ENCODE peak calls at places on chromosomes 4 and X, in five cellular contexts. N is neuronal stem cell, J is mesenchymal stem cell, U is trophoblast cell, R is H1. M is an unnamed sample.

GRCh38 chr4:153204247-153205027 is at the start of gene TRIM2:
- DNase-seq in J (peak; percentile 93), R (no peak), N (no peak), U (no peak), M (peak; percentile 88)

GRCh38 chr4:150415213-150415612 is 166.7 kb upstream of the MAB21L2 start:
- DNase-seq in R (no peak), J (peak; percentile 5), U (no peak), N (no peak), M (no peak)

GRCh38 chrX:15815779-15816452 is 25.6 kb downstream of the ZRSR2 start:
- DNase-seq in R (no peak), U (peak; percentile 55), N (peak; percentile 3), J (peak; percentile 50), M (peak; percentile 60)

GRCh38 chr4:159052315-159052714 is 50.6 kb upstream of the RAPGEF2 start:
- DNase-seq in R (no peak), N (no peak), U (no peak), J (no peak), M (no peak)

GRCh38 chr4:185950891-185951290 is 118.1 kb upstream of the TLR3 start:
- DNase-seq in N (no peak), U (peak; percentile 47), J (no peak), R (no peak), M (no peak)

GRCh38 chr4:138348055-138348454 is 105.9 kb upstream of the SLC7A11 start:
- DNase-seq in J (no peak), N (no peak), U (no peak), R (no peak), M (no peak)

GRCh38 chr4:153467154-153467896 is 1.2 kb downstream of the TMEM131L start:
- DNase-seq in R (no peak), N (no peak), J (peak; percentile 19), U (peak; percentile 57), M (peak; percentile 84)

GRCh38 chr4:139301821-139302611 is at the start of gene NDUFC1:
- DNase-seq in R (no peak), N (no peak), J (peak; percentile 73), U (peak; percentile 59), M (peak; percentile 61)

GRCh38 chr4:52288212-52288611 is 237.1 kb downstream of the SPATA18 start:
- DNase-seq in J (no peak), R (no peak), U (no peak), N (no peak), M (no peak)

GRCh38 chrX:103845165-103845653 is 13.2 kb upstream of the RAB9B start:
- DNase-seq in J (peak; percentile 62), R (peak; percentile 29), U (peak; percentile 76), N (peak; percentile 30), M (peak; percentile 72)

GRCh38 chr4:3792813-3793212 is 26.6 kb downstream of the ADRA2C start:
- DNase-seq in J (no peak), N (no peak), U (no peak), R (peak; percentile 54), M (peak; percentile 85)

GRCh38 chr4:6942238-6942800 is 32.7 kb downstream of the TBC1D14 start:
- DNase-seq in J (peak; percentile 99), N (no peak), U (peak; percentile 92), R (no peak), M (no peak)

GRCh38 chrX:154967603-154968002 is 54.9 kb downstream of the F8 start:
- DNase-seq in N (no peak), R (no peak), J (peak; percentile 4), U (peak; percentile 25), M (no peak)

GRCh38 chr4:23582671-23583070 is 307.2 kb downstream of the PPARGC1A start:
- DNase-seq in R (no peak), U (no peak), N (no peak), J (no peak), M (no peak)

GRCh38 chr4:34861661-34862060 is 1382.7 kb downstream of the ARAP2 start:
- DNase-seq in R (no peak), N (no peak), J (peak; percentile 9), U (no peak), M (no peak)

GRCh38 chr4:164488114-164488513 is 265.8 kb upstream of the SMIM31 start:
- DNase-seq in J (no peak), N (no peak), R (no peak), U (no peak), M (no peak)

GRCh38 chr4:70892086-70892769 is 9.9 kb upstream of the MOB1B start:
- DNase-seq in U (peak; percentile 36), J (no peak), N (no peak), R (no peak), M (no peak)

GRCh38 chrX:15404712-15405111 is 20.5 kb upstream of the VEGFD start:
- DNase-seq in R (no peak), U (no peak), N (no peak), J (peak; percentile 48), M (no peak)

GRCh38 chr4:122481766-122482405 is 25.4 kb upstream of the IL2 start:
- DNase-seq in R (no peak), J (peak; percentile 24), N (no peak), U (peak; percentile 58), M (no peak)

GRCh38 chr4:73603854-73604584 is 16.2 kb downstream of the RASSF6 start:
- DNase-seq in U (peak; percentile 45), N (no peak), J (peak; percentile 69), R (no peak), M (no peak)

GRCh38 chrX:63686878-63687714 is 97.9 kb downstream of the ARHGEF9 start:
- DNase-seq in U (peak; percentile 71), J (peak; percentile 57), R (peak; percentile 0), N (peak; percentile 21), M (peak; percentile 26)

GRCh38 chr4:139171878-139172691 is 4.9 kb downstream of the ELF2 start:
- DNase-seq in N (no peak), R (no peak), U (peak; percentile 77), J (peak; percentile 53), M (no peak)

GRCh38 chr4:829761-830655 is 4.1 kb upstream of the CPLX1 start:
- DNase-seq in J (no peak), N (no peak), R (no peak), U (no peak), M (no peak)

GRCh38 chr4:81052119-81053068 is 21.9 kb downstream of the BMP3 start:
- DNase-seq in R (peak; percentile 44), U (peak; percentile 69), N (peak; percentile 84), J (peak; percentile 64), M (peak; percentile 67)

GRCh38 chr4:85509882-85510631 is 35.1 kb downstream of the ARHGAP24 start:
- DNase-seq in J (no peak), U (peak; percentile 74), R (no peak), N (no peak), M (no peak)

GRCh38 chr4:38366451-38366850 is 297.5 kb upstream of the KLF3 start:
- DNase-seq in U (no peak), J (no peak), N (no peak), R (no peak), M (no peak)

GRCh38 chr4:124321370-124321769 is 391.2 kb downstream of the ANKRD50 start:
- DNase-seq in J (peak; percentile 26), R (no peak), N (no peak), U (no peak), M (no peak)

GRCh38 chr4:19774690-19775256 is 476.9 kb upstream of the SLIT2 start:
- DNase-seq in N (no peak), R (no peak), U (no peak), J (peak; percentile 30), M (no peak)

GRCh38 chr4:41472098-41472497 is 65.9 kb upstream of the LIMCH1 start:
- DNase-seq in R (no peak), N (no peak), J (no peak), U (no peak), M (no peak)

GRCh38 chrX:100995469-100995868 is 26.0 kb downstream of the ARL13A start:
- DNase-seq in N (no peak), U (peak; percentile 51), J (peak; percentile 84), R (no peak), M (no peak)

GRCh38 chrX:134880866-134881265 is 109.9 kb upstream of the SMIM10 start:
- DNase-seq in R (no peak), N (no peak), U (peak; percentile 21), J (peak; percentile 27), M (no peak)

GRCh38 chr4:144645621-144646522 is at the start of gene HHIP:
- DNase-seq in R (no peak), N (no peak), U (peak; percentile 27), J (peak; percentile 47), M (peak; percentile 53)
- H3K9ac ChIP-seq in R (no peak within 1 kb of the TSS), N (peak within 1 kb of the TSS; percentile 73), U (no peak within 1 kb of the TSS), J (peak within 1 kb of the TSS; percentile 19), M (no peak within 1 kb of the TSS)

GRCh38 chrX:35276115-35276514 is 333.5 kb downstream of the FAM47B start:
- DNase-seq in U (no peak), R (no peak), N (no peak), J (no peak), M (no peak)
- H2BK12ac ChIP-seq in U (no peak overlapping the region), R (no peak overlapping the region), N (no peak overlapping the region), J (no peak overlapping the region), M (no peak overlapping the region)

GRCh38 chr4:76308548-76308947 is 2.0 kb downstream of the STBD1 start:
- DNase-seq in N (no peak), J (no peak), U (peak; percentile 72), R (no peak), M (no peak)

GRCh38 chr4:76305971-76306881 is at the start of gene STBD1:
- DNase-seq in R (peak; percentile 47), N (peak; percentile 73), J (peak; percentile 78), U (peak; percentile 88), M (peak; percentile 88)

GRCh38 chr4:76306882-76307669 is 543 bp downstream of the STBD1 start:
- DNase-seq in N (peak; percentile 48), U (peak; percentile 80), J (peak; percentile 68), R (peak; percentile 44), M (peak; percentile 70)

GRCh38 chr4:76309939-76310549 is 3.5 kb downstream of the STBD1 start:
- DNase-seq in U (no peak), N (no peak), R (no peak), J (no peak), M (no peak)

GRCh38 chr4:76307670-76308014 is 1.1 kb downstream of the STBD1 start:
- DNase-seq in R (no peak), U (peak; percentile 18), N (no peak), J (no peak), M (no peak)
- H3K9ac ChIP-seq in R (no peak overlapping the region), U (no peak overlapping the region), N (no peak overlapping the region), J (peak overlapping the region; percentile 89), M (no peak overlapping the region)

GRCh38 chr4:170853422-170854021 is 763.8 kb upstream of the AADAT start:
- DNase-seq in N (peak; percentile 31), U (peak; percentile 54), J (peak; percentile 51), R (peak; percentile 27), M (peak; percentile 71)
- H2BK12ac ChIP-seq in N (no peak overlapping the region), U (no peak overlapping the region), J (no peak overlapping the region), R (no peak overlapping the region), M (no peak overlapping the region)

M was measured in H9.